ENCODE peak calls at places on chromosomes 6 and 20, in five cellular contexts. One of them, this sample, is unnamed.

GRCh38 chr6:7150381-7151064 is 42.8 kb downstream of the RREB1 start:
- DNase-seq in T-helper 1 cell: no peak
- DNase-seq in HuH-7.5: no peak
- DNase-seq in NCI-H1694: peak
- DNase-seq in RWPE2: no peak
- DNase-seq in this sample: peak

GRCh38 chr6:167236239-167236571 is 54.9 kb upstream of the UNC93A start:
- DNase-seq in T-helper 1 cell: no peak
- DNase-seq in NCI-H1694: no peak
- DNase-seq in RWPE2: no peak
- DNase-seq in HuH-7.5: no peak
- DNase-seq in this sample: no peak

GRCh38 chr6:168411793-168412192 is 29.2 kb upstream of the SMOC2 start:
- DNase-seq in T-helper 1 cell: no peak
- DNase-seq in RWPE2: no peak
- DNase-seq in NCI-H1694: no peak
- DNase-seq in HuH-7.5: no peak
- DNase-seq in this sample: no peak

GRCh38 chr6:73393278-73393677 is 1.4 kb upstream of the DDX43 start:
- DNase-seq in T-helper 1 cell: no peak
- DNase-seq in HuH-7.5: no peak
- DNase-seq in RWPE2: no peak
- DNase-seq in NCI-H1694: no peak
- DNase-seq in this sample: no peak

GRCh38 chr6:114785235-114786127 is 442.7 kb upstream of the HS3ST5 start:
- DNase-seq in T-helper 1 cell: no peak
- DNase-seq in RWPE2: no peak
- DNase-seq in NCI-H1694: no peak
- DNase-seq in HuH-7.5: no peak
- DNase-seq in this sample: no peak

GRCh38 chr6:145137425-145137824 is 597.9 kb downstream of the EPM2A start:
- DNase-seq in T-helper 1 cell: no peak
- DNase-seq in NCI-H1694: no peak
- DNase-seq in RWPE2: no peak
- DNase-seq in HuH-7.5: no peak
- DNase-seq in this sample: no peak

GRCh38 chr6:132932566-132932965 is 118.2 kb downstream of the RPS12 start:
- DNase-seq in RWPE2: no peak
- DNase-seq in T-helper 1 cell: no peak
- DNase-seq in NCI-H1694: no peak
- DNase-seq in HuH-7.5: no peak
- DNase-seq in this sample: no peak

GRCh38 chr6:43948527-43949450 is 178.5 kb downstream of the MRPL14 start:
- DNase-seq in RWPE2: peak
- DNase-seq in NCI-H1694: no peak
- DNase-seq in HuH-7.5: no peak
- DNase-seq in T-helper 1 cell: no peak
- DNase-seq in this sample: peak

GRCh38 chr6:111207141-111207858 is 120.0 kb downstream of the SLC16A10 start:
- DNase-seq in NCI-H1694: no peak
- DNase-seq in HuH-7.5: no peak
- DNase-seq in RWPE2: no peak
- DNase-seq in T-helper 1 cell: no peak
- DNase-seq in this sample: no peak

GRCh38 chr20:44594730-44595129 is 12.4 kb downstream of the PKIG start:
- DNase-seq in RWPE2: peak
- DNase-seq in T-helper 1 cell: no peak
- DNase-seq in HuH-7.5: no peak
- DNase-seq in NCI-H1694: no peak
- DNase-seq in this sample: peak

GRCh38 chr6:156658186-156658585 is 119.0 kb upstream of the ARID1B start:
- DNase-seq in NCI-H1694: no peak
- DNase-seq in HuH-7.5: no peak
- DNase-seq in T-helper 1 cell: no peak
- DNase-seq in RWPE2: no peak
- DNase-seq in this sample: no peak

GRCh38 chr6:53985361-53985760 is 125.9 kb upstream of the MLIP start:
- DNase-seq in RWPE2: no peak
- DNase-seq in HuH-7.5: no peak
- DNase-seq in T-helper 1 cell: no peak
- DNase-seq in NCI-H1694: no peak
- DNase-seq in this sample: no peak

GRCh38 chr6:144725731-144726522 is 440.8 kb downstream of the UTRN start:
- DNase-seq in T-helper 1 cell: no peak
- DNase-seq in RWPE2: no peak
- DNase-seq in NCI-H1694: no peak
- DNase-seq in HuH-7.5: no peak
- DNase-seq in this sample: no peak

GRCh38 chr6:137277971-137278602 is 58.9 kb upstream of the IFNGR1 start:
- DNase-seq in HuH-7.5: no peak
- DNase-seq in RWPE2: peak
- DNase-seq in NCI-H1694: no peak
- DNase-seq in T-helper 1 cell: no peak
- DNase-seq in this sample: no peak

GRCh38 chr6:139473239-139473701 is 98.8 kb upstream of the CITED2 start:
- DNase-seq in T-helper 1 cell: no peak
- DNase-seq in RWPE2: no peak
- DNase-seq in NCI-H1694: peak
- DNase-seq in HuH-7.5: no peak
- DNase-seq in this sample: no peak

GRCh38 chr20:53599378-53599777 is 5.7 kb upstream of the ZNF217 start:
- DNase-seq in NCI-H1694: no peak
- DNase-seq in HuH-7.5: no peak
- DNase-seq in RWPE2: no peak
- DNase-seq in T-helper 1 cell: no peak
- DNase-seq in this sample: no peak

GRCh38 chr20:21490105-21490504 is 23.8 kb downstream of the NKX2-2 start:
- DNase-seq in RWPE2: no peak
- DNase-seq in NCI-H1694: no peak
- DNase-seq in T-helper 1 cell: no peak
- DNase-seq in HuH-7.5: no peak
- DNase-seq in this sample: no peak

GRCh38 chr6:166279393-166279679 is 28.9 kb downstream of the PRR18 start:
- DNase-seq in T-helper 1 cell: no peak
- DNase-seq in HuH-7.5: no peak
- DNase-seq in NCI-H1694: no peak
- DNase-seq in RWPE2: no peak
- DNase-seq in this sample: no peak

GRCh38 chr20:11324990-11325389 is 592.7 kb upstream of the BTBD3 start:
- DNase-seq in HuH-7.5: no peak
- DNase-seq in NCI-H1694: no peak
- DNase-seq in T-helper 1 cell: no peak
- DNase-seq in RWPE2: no peak
- DNase-seq in this sample: no peak

GRCh38 chr6:45877970-45878590 is 137.6 kb downstream of the CLIC5 start:
- DNase-seq in HuH-7.5: no peak
- DNase-seq in RWPE2: no peak
- DNase-seq in NCI-H1694: no peak
- DNase-seq in T-helper 1 cell: no peak
- DNase-seq in this sample: no peak

GRCh38 chr6:31834367-31834703 is 6.8 kb downstream of the HSPA1B start:
- DNase-seq in HuH-7.5: peak
- DNase-seq in RWPE2: peak
- DNase-seq in T-helper 1 cell: no peak
- DNase-seq in NCI-H1694: peak
- DNase-seq in this sample: peak

GRCh38 chr6:145891126-145891525 is 73.0 kb downstream of the SHPRH start:
- DNase-seq in HuH-7.5: no peak
- DNase-seq in NCI-H1694: no peak
- DNase-seq in T-helper 1 cell: no peak
- DNase-seq in RWPE2: no peak
- DNase-seq in this sample: peak

GRCh38 chr6:79146426-79146825 is 68.4 kb upstream of the PHIP start:
- DNase-seq in T-helper 1 cell: no peak
- DNase-seq in NCI-H1694: no peak
- DNase-seq in RWPE2: no peak
- DNase-seq in HuH-7.5: no peak
- DNase-seq in this sample: no peak

GRCh38 chr6:44512868-44513641 is 125.5 kb downstream of the CDC5L start:
- DNase-seq in NCI-H1694: no peak
- DNase-seq in HuH-7.5: no peak
- DNase-seq in T-helper 1 cell: no peak
- DNase-seq in RWPE2: no peak
- DNase-seq in this sample: no peak

GRCh38 chr20:51275816-51276215 is 252.9 kb upstream of the KCNG1 start:
- DNase-seq in HuH-7.5: no peak
- DNase-seq in T-helper 1 cell: no peak
- DNase-seq in RWPE2: no peak
- DNase-seq in NCI-H1694: no peak
- DNase-seq in this sample: peak

GRCh38 chr6:66662721-66663120 is 955.7 kb upstream of the EYS start:
- DNase-seq in RWPE2: no peak
- DNase-seq in T-helper 1 cell: no peak
- DNase-seq in HuH-7.5: no peak
- DNase-seq in NCI-H1694: no peak
- DNase-seq in this sample: no peak

GRCh38 chr6:163630575-163630974 is 216.1 kb downstream of the QKI start:
- DNase-seq in HuH-7.5: no peak
- DNase-seq in T-helper 1 cell: no peak
- DNase-seq in RWPE2: no peak
- DNase-seq in NCI-H1694: no peak
- DNase-seq in this sample: no peak

GRCh38 chr6:4931530-4932505 is 72.0 kb downstream of the RPP40 start:
- DNase-seq in RWPE2: no peak
- DNase-seq in HuH-7.5: no peak
- DNase-seq in NCI-H1694: no peak
- DNase-seq in T-helper 1 cell: no peak
- DNase-seq in this sample: no peak

GRCh38 chr20:58693226-58694006 is 816 bp downstream of the NPEPL1 start:
- DNase-seq in RWPE2: peak
- DNase-seq in HuH-7.5: peak
- DNase-seq in T-helper 1 cell: no peak
- DNase-seq in NCI-H1694: no peak
- DNase-seq in this sample: peak

GRCh38 chr6:24296944-24297343 is 60.9 kb downstream of the DCDC2 start:
- DNase-seq in T-helper 1 cell: no peak
- DNase-seq in NCI-H1694: no peak
- DNase-seq in HuH-7.5: no peak
- DNase-seq in RWPE2: no peak
- DNase-seq in this sample: no peak

GRCh38 chr6:79117752-79118151 is 39.7 kb upstream of the PHIP start:
- DNase-seq in HuH-7.5: no peak
- DNase-seq in NCI-H1694: no peak
- DNase-seq in T-helper 1 cell: no peak
- DNase-seq in RWPE2: no peak
- DNase-seq in this sample: no peak

GRCh38 chr6:24358219-24358821 is 461 bp upstream of the DCDC2 start:
- DNase-seq in RWPE2: no peak
- DNase-seq in NCI-H1694: no peak
- DNase-seq in HuH-7.5: no peak
- DNase-seq in T-helper 1 cell: no peak
- DNase-seq in this sample: no peak

GRCh38 chr6:8240316-8240715 is 138.0 kb upstream of the EEF1E1 start:
- DNase-seq in HuH-7.5: no peak
- DNase-seq in RWPE2: no peak
- DNase-seq in T-helper 1 cell: no peak
- DNase-seq in NCI-H1694: no peak
- DNase-seq in this sample: no peak

GRCh38 chr6:166046982-166047381 is 120.7 kb downstream of the TBXT start:
- DNase-seq in HuH-7.5: no peak
- DNase-seq in RWPE2: no peak
- DNase-seq in T-helper 1 cell: no peak
- DNase-seq in NCI-H1694: no peak
- DNase-seq in this sample: no peak

This sample was measured in MV-4-11.